ENCODE peak calls at places on chromosomes 1 and 21, in ten cellular contexts. One of them, this sample, is unnamed.

GRCh38 chr1:198903203-198903602 is 264.4 kb downstream of the PTPRC start:
- DNase-seq in thoracic aorta: no peak
- DNase-seq in substantia nigra: peak; percentile 39
- DNase-seq in A549: no peak
- DNase-seq in activated T-cell treated with anti-CD3 and anti-CD28 coated beads, Interleukin-2, amount 50 U/mL, for 4 hours: no peak
- DNase-seq in stimulated activated CD8-positive, alpha-beta memory T cell treated with anti-CD3 and anti-CD28 coated beads, Interleukin-4, amount 100 ng/mL, for 24 hours: no peak
- DNase-seq in GM18507: no peak
- DNase-seq in AG04450: no peak
- DNase-seq in amniotic epithelial cell: no peak
- DNase-seq in HFFc6: no peak
- DNase-seq in this sample: no peak

GRCh38 chr1:15345711-15346355 is 63.9 kb upstream of the EFHD2 start:
- DNase-seq in thoracic aorta: no peak
- DNase-seq in substantia nigra: no peak
- DNase-seq in A549: no peak
- DNase-seq in activated T-cell treated with anti-CD3 and anti-CD28 coated beads, Interleukin-2, amount 50 U/mL, for 4 hours: peak; percentile 48
- DNase-seq in stimulated activated CD8-positive, alpha-beta memory T cell treated with anti-CD3 and anti-CD28 coated beads, Interleukin-4, amount 100 ng/mL, for 24 hours: peak; percentile 57
- DNase-seq in GM18507: peak; percentile 49
- DNase-seq in AG04450: no peak
- DNase-seq in amniotic epithelial cell: peak; percentile 47
- DNase-seq in HFFc6: no peak
- DNase-seq in this sample: peak; percentile 91

GRCh38 chr1:202207292-202207691 is 13.7 kb downstream of the LGR6 start:
- DNase-seq in thoracic aorta: no peak
- DNase-seq in substantia nigra: no peak
- DNase-seq in A549: peak; percentile 48
- DNase-seq in activated T-cell treated with anti-CD3 and anti-CD28 coated beads, Interleukin-2, amount 50 U/mL, for 4 hours: no peak
- DNase-seq in stimulated activated CD8-positive, alpha-beta memory T cell treated with anti-CD3 and anti-CD28 coated beads, Interleukin-4, amount 100 ng/mL, for 24 hours: no peak
- DNase-seq in GM18507: no peak
- DNase-seq in AG04450: no peak
- DNase-seq in amniotic epithelial cell: peak; percentile 62
- DNase-seq in HFFc6: peak; percentile 25
- DNase-seq in this sample: no peak

GRCh38 chr1:67367370-67368345 is 60.0 kb downstream of the IL12RB2 start:
- DNase-seq in thoracic aorta: no peak
- DNase-seq in substantia nigra: no peak
- DNase-seq in A549: peak; percentile 42
- DNase-seq in activated T-cell treated with anti-CD3 and anti-CD28 coated beads, Interleukin-2, amount 50 U/mL, for 4 hours: no peak
- DNase-seq in stimulated activated CD8-positive, alpha-beta memory T cell treated with anti-CD3 and anti-CD28 coated beads, Interleukin-4, amount 100 ng/mL, for 24 hours: no peak
- DNase-seq in GM18507: no peak
- DNase-seq in AG04450: no peak
- DNase-seq in amniotic epithelial cell: peak; percentile 32
- DNase-seq in HFFc6: no peak
- DNase-seq in this sample: no peak

GRCh38 chr1:80731241-80731894 is 1069.4 kb upstream of the ADGRL2 start:
- DNase-seq in thoracic aorta: no peak
- DNase-seq in substantia nigra: no peak
- DNase-seq in A549: no peak
- DNase-seq in activated T-cell treated with anti-CD3 and anti-CD28 coated beads, Interleukin-2, amount 50 U/mL, for 4 hours: no peak
- DNase-seq in stimulated activated CD8-positive, alpha-beta memory T cell treated with anti-CD3 and anti-CD28 coated beads, Interleukin-4, amount 100 ng/mL, for 24 hours: no peak
- DNase-seq in GM18507: no peak
- DNase-seq in AG04450: no peak
- DNase-seq in amniotic epithelial cell: no peak
- DNase-seq in HFFc6: no peak
- DNase-seq in this sample: no peak

GRCh38 chr1:66505671-66506392 is 28.1 kb upstream of the SGIP1 start:
- DNase-seq in thoracic aorta: no peak
- DNase-seq in substantia nigra: no peak
- DNase-seq in A549: no peak
- DNase-seq in activated T-cell treated with anti-CD3 and anti-CD28 coated beads, Interleukin-2, amount 50 U/mL, for 4 hours: no peak
- DNase-seq in stimulated activated CD8-positive, alpha-beta memory T cell treated with anti-CD3 and anti-CD28 coated beads, Interleukin-4, amount 100 ng/mL, for 24 hours: no peak
- DNase-seq in GM18507: no peak
- DNase-seq in AG04450: peak; percentile 71
- DNase-seq in amniotic epithelial cell: peak; percentile 69
- DNase-seq in HFFc6: peak; percentile 81
- DNase-seq in this sample: no peak

GRCh38 chr1:151986501-151987190 is 7.0 kb downstream of the S100A10 start:
- DNase-seq in thoracic aorta: no peak
- DNase-seq in substantia nigra: no peak
- DNase-seq in A549: no peak
- DNase-seq in activated T-cell treated with anti-CD3 and anti-CD28 coated beads, Interleukin-2, amount 50 U/mL, for 4 hours: no peak
- DNase-seq in stimulated activated CD8-positive, alpha-beta memory T cell treated with anti-CD3 and anti-CD28 coated beads, Interleukin-4, amount 100 ng/mL, for 24 hours: no peak
- DNase-seq in GM18507: no peak
- DNase-seq in AG04450: no peak
- DNase-seq in amniotic epithelial cell: no peak
- DNase-seq in HFFc6: no peak
- DNase-seq in this sample: no peak

GRCh38 chr1:221793439-221794078 is 51.7 kb upstream of the DUSP10 start:
- DNase-seq in thoracic aorta: no peak
- DNase-seq in substantia nigra: no peak
- DNase-seq in A549: no peak
- DNase-seq in activated T-cell treated with anti-CD3 and anti-CD28 coated beads, Interleukin-2, amount 50 U/mL, for 4 hours: no peak
- DNase-seq in stimulated activated CD8-positive, alpha-beta memory T cell treated with anti-CD3 and anti-CD28 coated beads, Interleukin-4, amount 100 ng/mL, for 24 hours: no peak
- DNase-seq in GM18507: no peak
- DNase-seq in AG04450: no peak
- DNase-seq in amniotic epithelial cell: peak; percentile 33
- DNase-seq in HFFc6: no peak
- DNase-seq in this sample: no peak

GRCh38 chr1:25619101-25619890 is 2.7 kb downstream of the MAN1C1 start:
- DNase-seq in thoracic aorta: no peak
- DNase-seq in substantia nigra: peak; percentile 11
- DNase-seq in A549: no peak
- DNase-seq in activated T-cell treated with anti-CD3 and anti-CD28 coated beads, Interleukin-2, amount 50 U/mL, for 4 hours: peak; percentile 50
- DNase-seq in stimulated activated CD8-positive, alpha-beta memory T cell treated with anti-CD3 and anti-CD28 coated beads, Interleukin-4, amount 100 ng/mL, for 24 hours: no peak
- DNase-seq in GM18507: no peak
- DNase-seq in AG04450: no peak
- DNase-seq in amniotic epithelial cell: no peak
- DNase-seq in HFFc6: no peak
- DNase-seq in this sample: no peak

GRCh38 chr1:6445062-6445763 is 20.6 kb downstream of the ESPN start:
- DNase-seq in thoracic aorta: no peak
- DNase-seq in substantia nigra: no peak
- DNase-seq in A549: peak; percentile 60
- DNase-seq in activated T-cell treated with anti-CD3 and anti-CD28 coated beads, Interleukin-2, amount 50 U/mL, for 4 hours: peak; percentile 33
- DNase-seq in stimulated activated CD8-positive, alpha-beta memory T cell treated with anti-CD3 and anti-CD28 coated beads, Interleukin-4, amount 100 ng/mL, for 24 hours: no peak
- DNase-seq in GM18507: no peak
- DNase-seq in AG04450: no peak
- DNase-seq in amniotic epithelial cell: no peak
- DNase-seq in HFFc6: peak; percentile 11
- DNase-seq in this sample: no peak

GRCh38 chr1:18635833-18636671 is 5.4 kb downstream of the PAX7 start:
- DNase-seq in thoracic aorta: no peak
- DNase-seq in substantia nigra: no peak
- DNase-seq in A549: no peak
- DNase-seq in activated T-cell treated with anti-CD3 and anti-CD28 coated beads, Interleukin-2, amount 50 U/mL, for 4 hours: no peak
- DNase-seq in stimulated activated CD8-positive, alpha-beta memory T cell treated with anti-CD3 and anti-CD28 coated beads, Interleukin-4, amount 100 ng/mL, for 24 hours: no peak
- DNase-seq in GM18507: no peak
- DNase-seq in AG04450: no peak
- DNase-seq in amniotic epithelial cell: no peak
- DNase-seq in HFFc6: peak; percentile 3
- DNase-seq in this sample: peak; percentile 32

GRCh38 chr1:7558041-7558461 is 213.0 kb upstream of the VAMP3 start:
- DNase-seq in thoracic aorta: no peak
- DNase-seq in substantia nigra: no peak
- DNase-seq in A549: no peak
- DNase-seq in activated T-cell treated with anti-CD3 and anti-CD28 coated beads, Interleukin-2, amount 50 U/mL, for 4 hours: no peak
- DNase-seq in stimulated activated CD8-positive, alpha-beta memory T cell treated with anti-CD3 and anti-CD28 coated beads, Interleukin-4, amount 100 ng/mL, for 24 hours: no peak
- DNase-seq in GM18507: no peak
- DNase-seq in AG04450: no peak
- DNase-seq in amniotic epithelial cell: no peak
- DNase-seq in HFFc6: no peak
- DNase-seq in this sample: peak; percentile 70

GRCh38 chr1:14602131-14602530 is 3.6 kb downstream of the KAZN start:
- DNase-seq in thoracic aorta: no peak
- DNase-seq in substantia nigra: no peak
- DNase-seq in A549: no peak
- DNase-seq in activated T-cell treated with anti-CD3 and anti-CD28 coated beads, Interleukin-2, amount 50 U/mL, for 4 hours: no peak
- DNase-seq in stimulated activated CD8-positive, alpha-beta memory T cell treated with anti-CD3 and anti-CD28 coated beads, Interleukin-4, amount 100 ng/mL, for 24 hours: no peak
- DNase-seq in GM18507: no peak
- DNase-seq in AG04450: no peak
- DNase-seq in amniotic epithelial cell: no peak
- DNase-seq in HFFc6: no peak
- DNase-seq in this sample: no peak

GRCh38 chr1:53303651-53304515 is 24.0 kb downstream of the LRP8 start:
- DNase-seq in thoracic aorta: no peak
- DNase-seq in substantia nigra: no peak
- DNase-seq in A549: no peak
- DNase-seq in activated T-cell treated with anti-CD3 and anti-CD28 coated beads, Interleukin-2, amount 50 U/mL, for 4 hours: no peak
- DNase-seq in stimulated activated CD8-positive, alpha-beta memory T cell treated with anti-CD3 and anti-CD28 coated beads, Interleukin-4, amount 100 ng/mL, for 24 hours: no peak
- DNase-seq in GM18507: no peak
- DNase-seq in AG04450: no peak
- DNase-seq in amniotic epithelial cell: no peak
- DNase-seq in HFFc6: no peak
- DNase-seq in this sample: no peak

GRCh38 chr1:6785721-6786505 is 659 bp downstream of the CAMTA1 start:
- DNase-seq in thoracic aorta: no peak
- DNase-seq in substantia nigra: no peak
- DNase-seq in A549: peak; percentile 10
- DNase-seq in activated T-cell treated with anti-CD3 and anti-CD28 coated beads, Interleukin-2, amount 50 U/mL, for 4 hours: peak; percentile 25
- DNase-seq in stimulated activated CD8-positive, alpha-beta memory T cell treated with anti-CD3 and anti-CD28 coated beads, Interleukin-4, amount 100 ng/mL, for 24 hours: peak; percentile 37
- DNase-seq in GM18507: no peak
- DNase-seq in AG04450: no peak
- DNase-seq in amniotic epithelial cell: no peak
- DNase-seq in HFFc6: no peak
- DNase-seq in this sample: peak; percentile 91

GRCh38 chr1:231733063-231733462 is 106.5 kb downstream of the DISC1 start:
- DNase-seq in thoracic aorta: no peak
- DNase-seq in substantia nigra: no peak
- DNase-seq in A549: no peak
- DNase-seq in activated T-cell treated with anti-CD3 and anti-CD28 coated beads, Interleukin-2, amount 50 U/mL, for 4 hours: no peak
- DNase-seq in stimulated activated CD8-positive, alpha-beta memory T cell treated with anti-CD3 and anti-CD28 coated beads, Interleukin-4, amount 100 ng/mL, for 24 hours: no peak
- DNase-seq in GM18507: no peak
- DNase-seq in AG04450: no peak
- DNase-seq in amniotic epithelial cell: no peak
- DNase-seq in HFFc6: no peak
- DNase-seq in this sample: no peak

GRCh38 chr1:61163794-61164193 is 81.4 kb downstream of the NFIA start:
- DNase-seq in thoracic aorta: no peak
- DNase-seq in substantia nigra: no peak
- DNase-seq in A549: no peak
- DNase-seq in activated T-cell treated with anti-CD3 and anti-CD28 coated beads, Interleukin-2, amount 50 U/mL, for 4 hours: no peak
- DNase-seq in stimulated activated CD8-positive, alpha-beta memory T cell treated with anti-CD3 and anti-CD28 coated beads, Interleukin-4, amount 100 ng/mL, for 24 hours: no peak
- DNase-seq in GM18507: no peak
- DNase-seq in AG04450: no peak
- DNase-seq in amniotic epithelial cell: no peak
- DNase-seq in HFFc6: peak; percentile 48
- DNase-seq in this sample: no peak

GRCh38 chr1:244865028-244865371 is 657 bp upstream of the HNRNPU start:
- DNase-seq in thoracic aorta: no peak
- DNase-seq in substantia nigra: no peak
- DNase-seq in A549: peak; percentile 59
- DNase-seq in activated T-cell treated with anti-CD3 and anti-CD28 coated beads, Interleukin-2, amount 50 U/mL, for 4 hours: no peak
- DNase-seq in stimulated activated CD8-positive, alpha-beta memory T cell treated with anti-CD3 and anti-CD28 coated beads, Interleukin-4, amount 100 ng/mL, for 24 hours: no peak
- DNase-seq in GM18507: no peak
- DNase-seq in AG04450: no peak
- DNase-seq in amniotic epithelial cell: peak; percentile 30
- DNase-seq in HFFc6: no peak
- DNase-seq in this sample: peak; percentile 86

GRCh38 chr1:213931804-213932203 is 56.0 kb upstream of the PROX1 start:
- DNase-seq in thoracic aorta: no peak
- DNase-seq in substantia nigra: no peak
- DNase-seq in A549: no peak
- DNase-seq in activated T-cell treated with anti-CD3 and anti-CD28 coated beads, Interleukin-2, amount 50 U/mL, for 4 hours: no peak
- DNase-seq in stimulated activated CD8-positive, alpha-beta memory T cell treated with anti-CD3 and anti-CD28 coated beads, Interleukin-4, amount 100 ng/mL, for 24 hours: no peak
- DNase-seq in GM18507: no peak
- DNase-seq in AG04450: no peak
- DNase-seq in amniotic epithelial cell: no peak
- DNase-seq in HFFc6: no peak
- DNase-seq in this sample: no peak

GRCh38 chr1:193019442-193020026 is 39.6 kb downstream of the UCHL5 start:
- DNase-seq in thoracic aorta: no peak
- DNase-seq in substantia nigra: no peak
- DNase-seq in A549: peak; percentile 63
- DNase-seq in activated T-cell treated with anti-CD3 and anti-CD28 coated beads, Interleukin-2, amount 50 U/mL, for 4 hours: no peak
- DNase-seq in stimulated activated CD8-positive, alpha-beta memory T cell treated with anti-CD3 and anti-CD28 coated beads, Interleukin-4, amount 100 ng/mL, for 24 hours: no peak
- DNase-seq in GM18507: no peak
- DNase-seq in AG04450: peak; percentile 27
- DNase-seq in amniotic epithelial cell: peak; percentile 75
- DNase-seq in HFFc6: peak; percentile 59
- DNase-seq in this sample: no peak

GRCh38 chr1:178282949-178283367 is 189.1 kb downstream of the RASAL2 start:
- DNase-seq in thoracic aorta: no peak
- DNase-seq in substantia nigra: no peak
- DNase-seq in A549: peak; percentile 71
- DNase-seq in activated T-cell treated with anti-CD3 and anti-CD28 coated beads, Interleukin-2, amount 50 U/mL, for 4 hours: no peak
- DNase-seq in stimulated activated CD8-positive, alpha-beta memory T cell treated with anti-CD3 and anti-CD28 coated beads, Interleukin-4, amount 100 ng/mL, for 24 hours: no peak
- DNase-seq in GM18507: no peak
- DNase-seq in AG04450: peak; percentile 38
- DNase-seq in amniotic epithelial cell: peak; percentile 82
- DNase-seq in HFFc6: peak; percentile 67
- DNase-seq in this sample: no peak

GRCh38 chr1:205689479-205689878 is 9.2 kb upstream of the SLC45A3 start:
- DNase-seq in thoracic aorta: no peak
- DNase-seq in substantia nigra: no peak
- DNase-seq in A549: no peak
- DNase-seq in activated T-cell treated with anti-CD3 and anti-CD28 coated beads, Interleukin-2, amount 50 U/mL, for 4 hours: no peak
- DNase-seq in stimulated activated CD8-positive, alpha-beta memory T cell treated with anti-CD3 and anti-CD28 coated beads, Interleukin-4, amount 100 ng/mL, for 24 hours: no peak
- DNase-seq in GM18507: no peak
- DNase-seq in AG04450: no peak
- DNase-seq in amniotic epithelial cell: no peak
- DNase-seq in HFFc6: no peak
- DNase-seq in this sample: peak; percentile 29

GRCh38 chr1:173249349-173249748 is 42.2 kb upstream of the TNFSF4 start:
- DNase-seq in thoracic aorta: no peak
- DNase-seq in substantia nigra: no peak
- DNase-seq in A549: peak; percentile 10
- DNase-seq in activated T-cell treated with anti-CD3 and anti-CD28 coated beads, Interleukin-2, amount 50 U/mL, for 4 hours: no peak
- DNase-seq in stimulated activated CD8-positive, alpha-beta memory T cell treated with anti-CD3 and anti-CD28 coated beads, Interleukin-4, amount 100 ng/mL, for 24 hours: no peak
- DNase-seq in GM18507: no peak
- DNase-seq in AG04450: no peak
- DNase-seq in amniotic epithelial cell: no peak
- DNase-seq in HFFc6: no peak
- DNase-seq in this sample: no peak

GRCh38 chr1:1625824-1626206 is 6.2 kb upstream of the MMP23B start:
- DNase-seq in thoracic aorta: no peak
- DNase-seq in substantia nigra: no peak
- DNase-seq in A549: no peak
- DNase-seq in activated T-cell treated with anti-CD3 and anti-CD28 coated beads, Interleukin-2, amount 50 U/mL, for 4 hours: no peak
- DNase-seq in stimulated activated CD8-positive, alpha-beta memory T cell treated with anti-CD3 and anti-CD28 coated beads, Interleukin-4, amount 100 ng/mL, for 24 hours: no peak
- DNase-seq in GM18507: no peak
- DNase-seq in AG04450: no peak
- DNase-seq in amniotic epithelial cell: no peak
- DNase-seq in HFFc6: no peak
- DNase-seq in this sample: no peak

GRCh38 chr21:15616864-15617574 is 112.8 kb upstream of the USP25 start:
- DNase-seq in thoracic aorta: no peak
- DNase-seq in substantia nigra: no peak
- DNase-seq in A549: no peak
- DNase-seq in activated T-cell treated with anti-CD3 and anti-CD28 coated beads, Interleukin-2, amount 50 U/mL, for 4 hours: no peak
- DNase-seq in stimulated activated CD8-positive, alpha-beta memory T cell treated with anti-CD3 and anti-CD28 coated beads, Interleukin-4, amount 100 ng/mL, for 24 hours: no peak
- DNase-seq in GM18507: no peak
- DNase-seq in AG04450: no peak
- DNase-seq in amniotic epithelial cell: peak; percentile 91
- DNase-seq in HFFc6: no peak
- DNase-seq in this sample: no peak

GRCh38 chr1:154434346-154435075 is 29.4 kb downstream of the IL6R start:
- DNase-seq in thoracic aorta: peak; percentile 39
- DNase-seq in substantia nigra: peak; percentile 48
- DNase-seq in A549: no peak
- DNase-seq in activated T-cell treated with anti-CD3 and anti-CD28 coated beads, Interleukin-2, amount 50 U/mL, for 4 hours: no peak
- DNase-seq in stimulated activated CD8-positive, alpha-beta memory T cell treated with anti-CD3 and anti-CD28 coated beads, Interleukin-4, amount 100 ng/mL, for 24 hours: no peak
- DNase-seq in GM18507: no peak
- DNase-seq in AG04450: no peak
- DNase-seq in amniotic epithelial cell: peak; percentile 33
- DNase-seq in HFFc6: no peak
- DNase-seq in this sample: no peak

GRCh38 chr1:59814180-59814900 is 409 bp upstream of the HOOK1 start:
- DNase-seq in thoracic aorta: peak; percentile 22
- DNase-seq in substantia nigra: no peak
- DNase-seq in A549: peak; percentile 90
- DNase-seq in activated T-cell treated with anti-CD3 and anti-CD28 coated beads, Interleukin-2, amount 50 U/mL, for 4 hours: peak; percentile 87
- DNase-seq in stimulated activated CD8-positive, alpha-beta memory T cell treated with anti-CD3 and anti-CD28 coated beads, Interleukin-4, amount 100 ng/mL, for 24 hours: peak; percentile 65
- DNase-seq in GM18507: peak; percentile 78
- DNase-seq in AG04450: no peak
- DNase-seq in amniotic epithelial cell: peak; percentile 5
- DNase-seq in HFFc6: no peak
- DNase-seq in this sample: peak; percentile 94

GRCh38 chr1:77412794-77413530 is 131.1 kb downstream of the AK5 start:
- DNase-seq in thoracic aorta: no peak
- DNase-seq in substantia nigra: no peak
- DNase-seq in A549: no peak
- DNase-seq in activated T-cell treated with anti-CD3 and anti-CD28 coated beads, Interleukin-2, amount 50 U/mL, for 4 hours: no peak
- DNase-seq in stimulated activated CD8-positive, alpha-beta memory T cell treated with anti-CD3 and anti-CD28 coated beads, Interleukin-4, amount 100 ng/mL, for 24 hours: no peak
- DNase-seq in GM18507: no peak
- DNase-seq in AG04450: no peak
- DNase-seq in amniotic epithelial cell: no peak
- DNase-seq in HFFc6: no peak
- DNase-seq in this sample: no peak